ENCODE peak calls at places on chromosome 5, in four cellular contexts. One of them, this sample, is unnamed.

GRCh38 chr5:106454651-106455415 is 1215.9 kb downstream of the EFNA5 start:
- DNase-seq in H9: peak; percentile 52
- DNase-seq in IMR-90: peak; percentile 36
- DNase-seq in neuronal stem cell: peak; percentile 59
- DNase-seq in this sample: no peak

GRCh38 chr5:164203581-164204225 is 698.3 kb downstream of the MAT2B start:
- DNase-seq in H9: no peak
- DNase-seq in neuronal stem cell: no peak
- DNase-seq in IMR-90: peak; percentile 68
- DNase-seq in this sample: no peak

GRCh38 chr5:38079625-38080402 is 178.5 kb upstream of the EGFLAM start:
- DNase-seq in neuronal stem cell: no peak
- DNase-seq in IMR-90: no peak
- DNase-seq in H9: no peak
- DNase-seq in this sample: no peak

GRCh38 chr5:66807743-66808142 is 211.6 kb downstream of the MAST4 start:
- DNase-seq in IMR-90: peak; percentile 55
- DNase-seq in H9: no peak
- DNase-seq in neuronal stem cell: no peak
- DNase-seq in this sample: no peak

GRCh38 chr5:58641533-58641932 is 58.7 kb downstream of the RAB3C start:
- DNase-seq in neuronal stem cell: no peak
- DNase-seq in IMR-90: no peak
- DNase-seq in H9: no peak
- DNase-seq in this sample: no peak

GRCh38 chr5:58451732-58452565 is 7.9 kb downstream of the PLK2 start:
- DNase-seq in neuronal stem cell: no peak
- DNase-seq in IMR-90: peak; percentile 39
- DNase-seq in H9: no peak
- DNase-seq in this sample: no peak

GRCh38 chr5:115068239-115069086 is 101.2 kb downstream of the TRIM36 start:
- DNase-seq in IMR-90: peak; percentile 49
- DNase-seq in neuronal stem cell: no peak
- DNase-seq in H9: no peak
- DNase-seq in this sample: peak; percentile 89

GRCh38 chr5:7926296-7926695 is 57.3 kb downstream of the MTRR start:
- DNase-seq in neuronal stem cell: no peak
- DNase-seq in IMR-90: peak; percentile 99
- DNase-seq in H9: no peak
- DNase-seq in this sample: no peak

GRCh38 chr5:176355400-176356178 is 6.0 kb downstream of the KIAA1191 start:
- DNase-seq in H9: peak; percentile 49
- DNase-seq in IMR-90: no peak
- DNase-seq in neuronal stem cell: no peak
- DNase-seq in this sample: no peak

GRCh38 chr5:132484386-132484715 is 6.2 kb downstream of the IRF1 start:
- DNase-seq in H9: no peak
- DNase-seq in neuronal stem cell: no peak
- DNase-seq in IMR-90: no peak
- DNase-seq in this sample: no peak

GRCh38 chr5:11504794-11505193 is 399.5 kb downstream of the CTNND2 start:
- DNase-seq in neuronal stem cell: no peak
- DNase-seq in IMR-90: no peak
- DNase-seq in H9: no peak
- DNase-seq in this sample: peak; percentile 90

GRCh38 chr5:168329302-168329701 is 37.9 kb downstream of the WWC1 start:
- DNase-seq in IMR-90: peak; percentile 35
- DNase-seq in neuronal stem cell: no peak
- DNase-seq in H9: peak; percentile 24
- DNase-seq in this sample: no peak

GRCh38 chr5:131163315-131164119 is 1.5 kb downstream of the HINT1 start:
- DNase-seq in IMR-90: peak; percentile 45
- DNase-seq in neuronal stem cell: no peak
- DNase-seq in H9: no peak
- DNase-seq in this sample: peak; percentile 76

GRCh38 chr5:27708579-27708978 is 670.2 kb upstream of the CDH9 start:
- DNase-seq in IMR-90: no peak
- DNase-seq in neuronal stem cell: no peak
- DNase-seq in H9: no peak
- DNase-seq in this sample: no peak

GRCh38 chr5:97111612-97112011 is 30.8 kb downstream of the LIX1 start:
- DNase-seq in IMR-90: no peak
- DNase-seq in H9: no peak
- DNase-seq in neuronal stem cell: no peak
- DNase-seq in this sample: no peak

GRCh38 chr5:136677219-136677618 is 311.9 kb upstream of the TRPC7 start:
- DNase-seq in IMR-90: peak; percentile 41
- DNase-seq in neuronal stem cell: no peak
- DNase-seq in H9: no peak
- DNase-seq in this sample: peak; percentile 18

GRCh38 chr5:138867011-138867410 is 8.1 kb downstream of the LRRTM2 start:
- DNase-seq in IMR-90: no peak
- DNase-seq in H9: no peak
- DNase-seq in neuronal stem cell: no peak
- DNase-seq in this sample: no peak

GRCh38 chr5:1762878-1763547 is 36.6 kb downstream of the MRPL36 start:
- DNase-seq in H9: peak; percentile 20
- DNase-seq in IMR-90: no peak
- DNase-seq in neuronal stem cell: no peak
- DNase-seq in this sample: no peak

GRCh38 chr5:177124486-177124991 is 9.0 kb upstream of the NSD1 start:
- DNase-seq in neuronal stem cell: no peak
- DNase-seq in H9: peak; percentile 89
- DNase-seq in IMR-90: no peak
- DNase-seq in this sample: peak; percentile 58

GRCh38 chr5:84381501-84382362 is 2.9 kb downstream of the EDIL3 start:
- DNase-seq in IMR-90: no peak
- DNase-seq in H9: no peak
- DNase-seq in neuronal stem cell: no peak
- DNase-seq in this sample: peak; percentile 12

GRCh38 chr5:142411656-142412425 is 87.0 kb upstream of the SPRY4 start:
- DNase-seq in IMR-90: no peak
- DNase-seq in H9: no peak
- DNase-seq in neuronal stem cell: no peak
- DNase-seq in this sample: no peak
- H4K8ac ChIP-seq in IMR-90: no peak overlapping the region
- H4K8ac ChIP-seq in H9: no peak overlapping the region
- H4K8ac ChIP-seq in neuronal stem cell: no peak overlapping the region
- H4K8ac ChIP-seq in this sample: no peak overlapping the region

GRCh38 chr5:155402927-155403645 is 389.5 kb downstream of the KIF4B start:
- DNase-seq in neuronal stem cell: no peak
- DNase-seq in H9: no peak
- DNase-seq in IMR-90: no peak
- DNase-seq in this sample: no peak
- H4K8ac ChIP-seq in neuronal stem cell: no peak overlapping the region
- H4K8ac ChIP-seq in H9: no peak overlapping the region
- H4K8ac ChIP-seq in IMR-90: no peak overlapping the region
- H4K8ac ChIP-seq in this sample: no peak overlapping the region

GRCh38 chr5:133818031-133818431 is 150.4 kb downstream of the C5orf15 start:
- DNase-seq in neuronal stem cell: no peak
- DNase-seq in H9: no peak
- DNase-seq in IMR-90: peak; percentile 5
- DNase-seq in this sample: no peak
- H4K8ac ChIP-seq in neuronal stem cell: no peak overlapping the region
- H4K8ac ChIP-seq in H9: no peak overlapping the region
- H4K8ac ChIP-seq in IMR-90: no peak overlapping the region
- H4K8ac ChIP-seq in this sample: no peak overlapping the region

GRCh38 chr5:71907001-71907564 is 188.0 kb downstream of the CARTPT start:
- DNase-seq in IMR-90: no peak
- DNase-seq in neuronal stem cell: no peak
- DNase-seq in H9: no peak
- DNase-seq in this sample: no peak
- H4K8ac ChIP-seq in IMR-90: peak overlapping the region; percentile 42
- H4K8ac ChIP-seq in neuronal stem cell: no peak overlapping the region
- H4K8ac ChIP-seq in H9: no peak overlapping the region
- H4K8ac ChIP-seq in this sample: peak overlapping the region; percentile 69

GRCh38 chr5:142235870-142236672 is 88.8 kb downstream of the SPRY4 start:
- DNase-seq in H9: no peak
- DNase-seq in IMR-90: no peak
- DNase-seq in neuronal stem cell: no peak
- DNase-seq in this sample: peak; percentile 16

GRCh38 chr5:142239394-142240159 is 85.2 kb downstream of the SPRY4 start:
- DNase-seq in IMR-90: no peak
- DNase-seq in neuronal stem cell: no peak
- DNase-seq in H9: no peak
- DNase-seq in this sample: peak; percentile 96

GRCh38 chr5:142237707-142238106 is 87.1 kb downstream of the SPRY4 start:
- DNase-seq in H9: no peak
- DNase-seq in neuronal stem cell: no peak
- DNase-seq in IMR-90: no peak
- DNase-seq in this sample: peak; percentile 70

GRCh38 chr5:142233083-142234032 is 91.5 kb downstream of the SPRY4 start:
- DNase-seq in neuronal stem cell: no peak
- DNase-seq in IMR-90: no peak
- DNase-seq in H9: no peak
- DNase-seq in this sample: no peak

DNA sequence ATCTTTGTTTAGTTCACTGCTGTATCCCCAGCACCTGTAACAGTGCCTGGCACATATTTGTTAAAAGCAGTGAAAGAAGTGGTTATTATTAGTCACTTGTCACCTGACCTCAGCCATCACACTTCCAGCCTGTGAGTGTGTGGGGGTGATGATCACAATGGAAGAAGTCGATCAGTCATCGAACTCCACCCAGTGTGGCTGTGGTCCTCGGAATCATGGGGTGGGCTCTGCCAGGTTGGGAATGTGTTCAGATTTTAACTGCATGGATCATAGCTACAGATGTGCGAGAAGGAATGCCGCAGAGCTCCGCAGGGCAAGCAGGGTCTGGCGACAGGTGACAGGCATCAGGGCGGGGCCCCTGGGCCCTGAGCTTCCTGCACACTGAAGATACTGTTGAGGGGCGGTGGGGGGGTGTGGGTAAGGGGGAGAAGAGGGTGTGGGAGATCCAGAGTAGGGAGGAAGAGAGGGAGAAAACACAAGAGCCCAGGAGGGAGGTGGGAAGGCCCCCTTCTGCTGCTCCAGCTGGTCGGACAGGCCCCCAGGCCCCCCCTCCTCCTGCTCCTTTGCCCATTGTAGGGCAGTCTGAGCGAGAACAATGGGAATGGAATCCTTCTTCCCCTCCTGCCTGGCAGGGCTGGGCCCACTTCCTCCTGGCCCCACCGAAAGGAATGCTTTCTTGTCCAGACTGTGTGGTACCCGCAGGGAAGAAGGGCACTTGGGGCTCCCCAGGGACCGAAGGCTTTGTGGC is 89.6 kb downstream of the SPRY4 start:
- DNase-seq in IMR-90: no peak
- DNase-seq in H9: peak; percentile 85
- DNase-seq in neuronal stem cell: peak; percentile 74
- DNase-seq in this sample: peak; percentile 41
- H4K8ac ChIP-seq in IMR-90: no peak overlapping the region
- H4K8ac ChIP-seq in H9: no peak overlapping the region
- H4K8ac ChIP-seq in neuronal stem cell: no peak overlapping the region
- H4K8ac ChIP-seq in this sample: no peak overlapping the region

DNA sequence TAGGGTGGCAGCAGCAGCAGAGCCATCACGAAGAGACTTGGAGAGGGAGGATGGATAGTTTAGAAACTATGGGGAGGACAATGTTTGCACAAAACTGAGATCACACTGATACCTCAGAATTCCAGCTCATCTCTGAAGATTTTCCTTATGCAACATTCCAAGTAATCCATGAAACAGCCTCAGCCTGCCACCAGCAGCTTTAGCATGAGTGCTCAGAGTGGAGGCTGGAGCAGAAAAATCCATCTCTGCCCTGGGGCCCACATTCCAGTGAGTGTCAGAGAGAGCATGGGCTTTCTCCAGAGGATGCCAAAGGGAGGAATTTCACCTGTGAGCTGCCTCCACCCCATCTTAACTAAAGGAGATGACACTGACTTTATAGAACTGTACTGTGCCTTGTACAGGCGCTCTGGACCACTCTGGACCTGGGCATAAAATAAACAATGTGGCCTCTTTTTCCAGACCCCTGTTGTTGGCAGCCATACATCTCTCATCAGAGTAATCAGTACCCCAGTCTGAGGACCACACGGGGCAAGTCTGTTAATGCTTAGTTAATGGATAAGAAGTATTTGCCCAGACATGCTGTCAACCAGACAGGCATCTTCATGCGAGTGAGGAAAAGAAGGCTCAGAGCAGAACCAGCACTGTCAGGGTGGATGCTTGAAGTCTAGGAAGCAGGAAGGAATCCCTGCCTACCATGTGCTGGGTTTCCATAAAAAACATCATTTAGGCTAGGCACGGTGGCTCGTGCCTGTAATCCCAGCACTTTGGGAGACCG is 440.9 kb downstream of the ENC1 start:
- DNase-seq in H9: no peak
- DNase-seq in neuronal stem cell: no peak
- DNase-seq in IMR-90: peak; percentile 74
- DNase-seq in this sample: peak; percentile 97
- H4K8ac ChIP-seq in H9: no peak overlapping the region
- H4K8ac ChIP-seq in neuronal stem cell: no peak overlapping the region
- H4K8ac ChIP-seq in IMR-90: no peak overlapping the region
- H4K8ac ChIP-seq in this sample: peak overlapping the region; percentile 67

GRCh38 chr5:53095222-53095621 is 14.3 kb downstream of the MOCS2 start:
- DNase-seq in IMR-90: no peak
- DNase-seq in neuronal stem cell: no peak
- DNase-seq in H9: no peak
- DNase-seq in this sample: no peak
- H4K8ac ChIP-seq in IMR-90: no peak overlapping the region
- H4K8ac ChIP-seq in neuronal stem cell: no peak overlapping the region
- H4K8ac ChIP-seq in H9: no peak overlapping the region
- H4K8ac ChIP-seq in this sample: no peak overlapping the region

DNA sequence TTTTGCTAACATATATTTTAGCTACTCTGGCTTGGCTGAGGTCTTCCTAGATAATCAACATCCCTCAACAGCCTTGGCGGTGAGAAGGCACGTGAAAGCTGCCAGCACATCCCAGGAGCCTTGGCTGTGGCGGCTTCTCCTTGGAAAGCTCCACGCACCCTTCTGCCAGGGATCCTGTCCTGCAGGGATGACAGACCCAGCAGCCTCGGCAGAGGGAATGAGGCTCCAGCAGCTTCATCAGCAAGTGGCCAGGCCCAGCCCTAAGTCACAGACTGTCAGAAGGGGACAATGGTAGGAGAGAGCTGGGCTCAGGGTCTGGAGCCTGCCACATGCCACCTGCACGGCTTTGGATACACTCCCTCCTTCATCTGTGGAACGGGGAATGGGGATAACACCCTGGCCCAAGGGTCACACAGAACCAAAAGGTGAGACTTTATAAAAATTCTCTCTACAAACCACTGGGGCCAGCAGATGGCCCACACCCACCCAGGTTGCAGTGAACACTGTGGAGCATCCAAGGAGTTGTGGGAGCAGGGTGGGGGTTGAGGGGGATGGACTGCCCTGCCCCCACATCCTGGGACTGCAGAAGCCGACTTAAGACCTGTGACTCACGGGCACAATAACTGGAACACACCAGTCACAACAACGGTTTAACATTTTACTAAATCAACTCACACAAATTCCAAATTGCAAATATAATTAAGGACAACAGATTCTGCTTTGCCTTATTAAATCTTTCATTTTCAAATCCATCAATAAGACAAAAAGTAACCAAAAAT is 65.1 kb downstream of the MACROH2A1 start:
- DNase-seq in H9: no peak
- DNase-seq in neuronal stem cell: no peak
- DNase-seq in IMR-90: peak; percentile 40
- DNase-seq in this sample: no peak
- H4K8ac ChIP-seq in H9: no peak overlapping the region
- H4K8ac ChIP-seq in neuronal stem cell: no peak overlapping the region
- H4K8ac ChIP-seq in IMR-90: no peak overlapping the region
- H4K8ac ChIP-seq in this sample: no peak overlapping the region